ENCODE peak calls at places on chromosomes 16 and 17, in seven cellular contexts. V is CD4-positive, alpha-beta memory T cell; L is stimulated activated CD8-positive, alpha-beta memory T cell treated with anti-CD3 and anti-CD28 coated beads, Interleukin-15, amount 100 ng/mL, for 24 hours; A is stimulated activated CD4-positive, alpha-beta T cell treated with anti-CD3 and anti-CD28 coated beads, Interleukin-15, amount 100 ng/mL, for 1 hour; U is activated gamma-delta T cell; X is mucosa of gallbladder; O is NB4. J is an unnamed sample.

GRCh38 chr17:82239401-82239925 is 10.6 kb downstream of the SLC16A3 start:
- DNase-seq in V (no peak), L (no peak), A (no peak), U (no peak), X (no peak), O (no peak), J (no peak)

GRCh38 chr16:68357923-68358322 is 47.1 kb downstream of the PRMT7 start:
- DNase-seq in V (no peak), L (no peak), A (no peak), U (no peak), X (no peak), O (no peak), J (no peak)

GRCh38 chr17:72890711-72891110 is 201.8 kb downstream of the SLC39A11 start:
- DNase-seq in V (no peak), L (no peak), A (no peak), U (no peak), X (no peak), O (no peak), J (no peak)

GRCh38 chr16:50523710-50524109 is 24.5 kb upstream of the NKD1 start:
- DNase-seq in V (no peak), L (no peak), A (no peak), U (no peak), X (no peak), O (no peak), J (no peak)

GRCh38 chr16:89003831-89004208 is 26.8 kb upstream of the CBFA2T3 start:
- DNase-seq in V (no peak), L (no peak), A (no peak), U (no peak), X (no peak), O (no peak), J (no peak)

GRCh38 chr16:57667526-57668258 is 414 bp upstream of the ADGRG3 start:
- DNase-seq in V (no peak), L (no peak), A (no peak), U (no peak), X (no peak), O (peak), J (no peak)

GRCh38 chr17:6757747-6758146 is 1.9 kb downstream of the XAF1 start:
- DNase-seq in V (no peak), L (no peak), A (no peak), U (no peak), X (no peak), O (no peak), J (no peak)

GRCh38 chr16:84511180-84511800 is 6.8 kb upstream of the MEAK7 start:
- DNase-seq in V (peak), L (peak), A (peak), U (peak), X (peak), O (peak), J (peak)

GRCh38 chr16:5466551-5466950 is 369.0 kb upstream of the EEF2KMT start:
- DNase-seq in V (no peak), L (no peak), A (no peak), U (no peak), X (no peak), O (no peak), J (no peak)

GRCh38 chr17:49784636-49785035 is 3.8 kb upstream of the KAT7 start:
- DNase-seq in V (no peak), L (no peak), A (no peak), U (no peak), X (no peak), O (no peak), J (no peak)

GRCh38 chr17:82838386-82839063 is 1.3 kb downstream of the ZNF750 start:
- DNase-seq in V (no peak), L (no peak), A (no peak), U (no peak), X (peak), O (peak), J (peak)

GRCh38 chr16:65934443-65934842 is 432.0 kb upstream of the CDH5 start:
- DNase-seq in V (no peak), L (no peak), A (no peak), U (no peak), X (no peak), O (no peak), J (no peak)

GRCh38 chr17:78343433-78344201 is 16.3 kb downstream of the SOCS3 start:
- DNase-seq in V (peak), L (no peak), A (peak), U (peak), X (no peak), O (peak), J (peak)

GRCh38 chr16:3952342-3953131 is 72.0 kb upstream of the CREBBP start:
- DNase-seq in V (no peak), L (no peak), A (no peak), U (no peak), X (peak), O (peak), J (no peak)

GRCh38 chr16:81618661-81619060 is 160.4 kb upstream of the PLCG2 start:
- DNase-seq in V (no peak), L (no peak), A (no peak), U (no peak), X (peak), O (no peak), J (no peak)

GRCh38 chr17:1142503-1143095 is 37.2 kb downstream of the ABR start:
- DNase-seq in V (no peak), L (no peak), A (no peak), U (no peak), X (no peak), O (no peak), J (no peak)

GRCh38 chr17:60524463-60525346 is 1.3 kb downstream of the APPBP2 start:
- DNase-seq in V (no peak), L (no peak), A (no peak), U (no peak), X (no peak), O (peak), J (no peak)

GRCh38 chr17:6793748-6794493 is 17.9 kb downstream of the FBXO39 start:
- DNase-seq in V (no peak), L (no peak), A (no peak), U (no peak), X (no peak), O (no peak), J (no peak)

GRCh38 chr16:68272501-68273209 is 8.3 kb downstream of the SLC7A6 start:
- DNase-seq in V (peak), L (no peak), A (no peak), U (no peak), X (no peak), O (no peak), J (no peak)

GRCh38 chr16:28609631-28610594 is at the start of gene SULT1A1:
- DNase-seq in V (no peak), L (no peak), A (no peak), U (no peak), X (peak), O (no peak), J (peak)

GRCh38 chr17:16243811-16244567 is 27.0 kb downstream of the PIGL start:
- DNase-seq in V (no peak), L (no peak), A (no peak), U (no peak), X (no peak), O (peak), J (no peak)

GRCh38 chr17:75783069-75783783 is 1.4 kb upstream of the UNK start:
- DNase-seq in V (peak), L (no peak), A (no peak), U (no peak), X (no peak), O (peak), J (no peak)

GRCh38 chr16:5422047-5422446 is 324.5 kb upstream of the EEF2KMT start:
- DNase-seq in V (no peak), L (no peak), A (no peak), U (no peak), X (no peak), O (no peak), J (no peak)

GRCh38 chr17:7238418-7239090 is 703 bp downstream of the PHF23 start:
- DNase-seq in V (no peak), L (no peak), A (no peak), U (no peak), X (no peak), O (peak), J (peak)

GRCh38 chr17:17077101-17077500 is 34.8 kb downstream of the MPRIP start:
- DNase-seq in V (no peak), L (no peak), A (no peak), U (no peak), X (no peak), O (no peak), J (no peak)

GRCh38 chr16:24754543-24754942 is 25.1 kb downstream of the TNRC6A start:
- DNase-seq in V (no peak), L (no peak), A (no peak), U (no peak), X (no peak), O (no peak), J (no peak)

GRCh38 chr16:28834873-28835863 is 11.0 kb downstream of the TUFM start:
- DNase-seq in V (no peak), L (no peak), A (no peak), U (no peak), X (no peak), O (no peak), J (no peak)

J was measured in left colon.